ENCODE peak calls at places on chromosomes 1 and 21, in five cellular contexts. W is neural progenitor cell, T is AG04450, A is uterus, N is GM12865. C is an unnamed sample.

GRCh38 chr1:3598051-3598471 is 13.2 kb downstream of the MEGF6 start:
- DNase-seq in W (peak; percentile 36), T (no peak), A (no peak), N (peak; percentile 35), C (no peak)

GRCh38 chr1:111463029-111463683 is 10.6 kb upstream of the C1orf162 start:
- DNase-seq in W (no peak), T (peak; percentile 81), A (no peak), N (no peak), C (no peak)

GRCh38 chr1:67645495-67646144 is 39.4 kb upstream of the GADD45A start:
- DNase-seq in W (peak; percentile 49), T (no peak), A (peak; percentile 50), N (no peak), C (no peak)

GRCh38 chr1:87329051-87329755 is 523 bp downstream of the LMO4 start:
- DNase-seq in W (peak; percentile 76), T (no peak), A (peak; percentile 32), N (peak; percentile 66), C (no peak)

GRCh38 chr1:112247036-112247597 is 148.9 kb upstream of the CTTNBP2NL start:
- DNase-seq in W (no peak), T (no peak), A (no peak), N (no peak), C (no peak)

GRCh38 chr1:30728832-30729638 is 5.7 kb upstream of the MATN1 start:
- DNase-seq in W (no peak), T (no peak), A (no peak), N (no peak), C (no peak)

GRCh38 chr1:156233421-156234127 is 8.4 kb upstream of the BGLAP start:
- DNase-seq in W (no peak), T (peak; percentile 61), A (no peak), N (no peak), C (no peak)

GRCh38 chr1:147545133-147545532 is 3.8 kb downstream of the BCL9 start:
- DNase-seq in W (peak; percentile 32), T (no peak), A (peak; percentile 28), N (peak; percentile 29), C (peak; percentile 95)

GRCh38 chr1:243233908-243234307 is 21.2 kb downstream of the CEP170 start:
- DNase-seq in W (no peak), T (peak; percentile 78), A (no peak), N (no peak), C (no peak)

GRCh38 chr1:246077476-246077875 is 429.6 kb downstream of the SMYD3 start:
- DNase-seq in W (no peak), T (no peak), A (no peak), N (no peak), C (no peak)

GRCh38 chr1:48242126-48242736 is 19.7 kb downstream of the SLC5A9 start:
- DNase-seq in W (no peak), T (no peak), A (no peak), N (no peak), C (no peak)

GRCh38 chr1:115670476-115671175 is 28.9 kb downstream of the VANGL1 start:
- DNase-seq in W (no peak), T (no peak), A (no peak), N (no peak), C (peak; percentile 43)

GRCh38 chr1:245888809-245889208 is 618.3 kb downstream of the SMYD3 start:
- DNase-seq in W (peak; percentile 61), T (no peak), A (no peak), N (peak; percentile 54), C (no peak)

GRCh38 chr1:232316864-232317263 is 313.1 kb downstream of the SIPA1L2 start:
- DNase-seq in W (no peak), T (no peak), A (no peak), N (no peak), C (no peak)

GRCh38 chr1:18289597-18289996 is 182.0 kb downstream of the IGSF21 start:
- DNase-seq in W (no peak), T (no peak), A (no peak), N (peak; percentile 40), C (no peak)

GRCh38 chr1:4481451-4481850 is 173.0 kb upstream of the AJAP1 start:
- DNase-seq in W (no peak), T (no peak), A (no peak), N (no peak), C (no peak)

GRCh38 chr1:189851806-189852367 is 625.8 kb downstream of the BRINP3 start:
- DNase-seq in W (no peak), T (no peak), A (no peak), N (peak; percentile 4), C (peak; percentile 54)

GRCh38 chr1:207495816-207496792 is at the start of gene CR1:
- DNase-seq in W (peak; percentile 65), T (no peak), A (no peak), N (peak; percentile 59), C (no peak)

GRCh38 chr1:209743145-209743482 is 12.7 kb upstream of the TRAF3IP3 start:
- DNase-seq in W (no peak), T (peak; percentile 54), A (no peak), N (no peak), C (no peak)

GRCh38 chr21:42533306-42533962 is 19.8 kb downstream of the SLC37A1 start:
- DNase-seq in W (no peak), T (no peak), A (no peak), N (no peak), C (no peak)

GRCh38 chr1:1986451-1987141 is 17.0 kb downstream of the CFAP74 start:
- DNase-seq in W (no peak), T (no peak), A (no peak), N (no peak), C (no peak)

GRCh38 chr1:207619833-207620572 is 24.9 kb upstream of the CR1L start:
- DNase-seq in W (peak; percentile 73), T (peak; percentile 10), A (no peak), N (peak; percentile 52), C (no peak)

GRCh38 chr21:41621523-41621922 is 113.6 kb upstream of the TMPRSS2 start:
- DNase-seq in W (no peak), T (no peak), A (no peak), N (no peak), C (no peak)

GRCh38 chr1:76381450-76382108 is 307.0 kb downstream of the ST6GALNAC3 start:
- DNase-seq in W (no peak), T (peak; percentile 1), A (no peak), N (no peak), C (no peak)

GRCh38 chr1:155091071-155092051 is 12.7 kb downstream of the EFNA3 start:
- DNase-seq in W (peak; percentile 91), T (no peak), A (peak; percentile 77), N (peak; percentile 76), C (peak; percentile 16)

GRCh38 chr21:35059742-35060141 is 10.6 kb upstream of the RUNX1 start:
- DNase-seq in W (no peak), T (no peak), A (no peak), N (no peak), C (no peak)

DNA sequence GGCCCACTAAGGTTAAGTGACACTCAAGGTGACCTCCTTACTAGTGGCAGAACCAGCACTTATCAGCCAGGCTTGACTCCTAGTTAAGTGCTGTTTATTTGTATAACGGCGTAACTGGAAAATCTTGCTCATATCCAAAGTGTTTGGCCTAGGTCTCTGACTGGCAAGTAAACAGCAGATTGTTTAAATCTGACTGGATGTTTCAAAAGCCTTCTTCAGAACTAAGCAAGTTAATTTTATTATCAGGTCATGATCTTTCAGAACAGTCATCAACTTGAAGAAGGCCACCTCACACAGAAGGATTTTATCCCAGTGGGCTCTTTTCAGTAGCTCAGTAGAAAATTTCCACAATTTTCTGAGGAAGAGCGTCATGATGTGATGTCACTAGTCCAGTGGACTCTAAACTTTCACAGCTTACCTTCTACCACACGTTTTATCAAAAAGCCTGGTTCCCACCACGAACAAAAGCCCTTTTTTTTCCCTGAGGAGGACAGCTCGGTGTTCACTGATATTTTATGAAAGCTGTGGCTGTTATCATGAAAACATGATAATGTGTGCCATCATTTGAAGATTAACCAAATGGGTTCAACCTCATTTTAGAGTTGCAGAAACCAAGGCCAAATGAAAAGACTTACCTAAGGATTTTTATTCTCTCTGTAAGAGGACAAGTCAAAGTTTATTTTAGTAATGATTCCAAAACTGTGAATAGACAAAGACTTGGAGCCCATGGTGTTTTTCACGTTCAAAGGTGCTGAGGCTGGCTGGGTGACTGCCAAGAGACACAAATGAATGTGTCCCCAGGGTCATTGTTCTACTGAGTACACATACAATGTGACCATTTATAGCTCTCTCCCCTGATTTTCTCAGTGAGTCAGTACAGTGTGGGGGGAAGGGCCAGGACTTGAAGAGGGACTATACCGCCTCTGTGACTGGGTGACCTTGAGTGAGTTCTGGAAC is 9.1 kb downstream of the SGIP1 start:
- DNase-seq in W (no peak), T (peak; percentile 66), A (peak; percentile 52), N (no peak), C (no peak)
- H3K4me3 ChIP-seq in W (no peak overlapping the region), T (peak overlapping the region; percentile 3), A (no peak overlapping the region), N (no peak overlapping the region), C (no peak overlapping the region)

DNA sequence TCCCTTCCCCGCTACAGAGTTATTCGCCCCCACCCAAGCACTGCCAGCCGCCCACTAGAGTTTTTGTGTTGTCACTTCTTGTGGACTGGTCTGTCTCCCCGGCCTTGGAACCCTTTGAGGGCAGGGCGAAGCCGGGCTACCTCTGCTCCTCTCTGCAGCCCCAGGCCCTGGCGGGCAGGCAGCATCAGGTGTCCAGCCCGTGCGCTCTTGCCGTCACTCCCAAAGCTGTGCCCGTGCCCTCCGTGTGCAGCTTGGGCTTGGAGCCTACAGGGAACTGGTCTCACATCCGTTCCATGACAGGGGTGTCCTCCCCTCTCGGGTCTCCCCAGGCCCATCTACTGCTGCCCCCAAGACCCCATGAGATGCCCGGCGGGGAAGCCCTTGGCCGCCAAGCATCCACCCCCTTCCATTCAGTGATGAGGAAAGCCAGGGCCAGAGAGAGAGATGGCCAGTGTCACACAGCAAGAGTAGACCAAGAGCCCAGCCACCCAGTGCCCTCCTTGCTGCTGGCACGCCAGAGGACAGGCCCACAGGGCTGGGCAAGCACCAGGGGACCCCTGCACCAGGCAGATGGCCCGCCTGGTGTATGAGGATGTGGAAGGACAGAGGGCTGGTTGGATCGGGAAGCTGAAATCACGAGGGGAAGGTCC is 15.3 kb upstream of the LDLRAP1 start:
- DNase-seq in W (no peak), T (no peak), A (no peak), N (no peak), C (no peak)
- H3K4me3 ChIP-seq in W (no peak overlapping the region), T (no peak overlapping the region), A (no peak overlapping the region), N (no peak overlapping the region), C (no peak overlapping the region)

DNA sequence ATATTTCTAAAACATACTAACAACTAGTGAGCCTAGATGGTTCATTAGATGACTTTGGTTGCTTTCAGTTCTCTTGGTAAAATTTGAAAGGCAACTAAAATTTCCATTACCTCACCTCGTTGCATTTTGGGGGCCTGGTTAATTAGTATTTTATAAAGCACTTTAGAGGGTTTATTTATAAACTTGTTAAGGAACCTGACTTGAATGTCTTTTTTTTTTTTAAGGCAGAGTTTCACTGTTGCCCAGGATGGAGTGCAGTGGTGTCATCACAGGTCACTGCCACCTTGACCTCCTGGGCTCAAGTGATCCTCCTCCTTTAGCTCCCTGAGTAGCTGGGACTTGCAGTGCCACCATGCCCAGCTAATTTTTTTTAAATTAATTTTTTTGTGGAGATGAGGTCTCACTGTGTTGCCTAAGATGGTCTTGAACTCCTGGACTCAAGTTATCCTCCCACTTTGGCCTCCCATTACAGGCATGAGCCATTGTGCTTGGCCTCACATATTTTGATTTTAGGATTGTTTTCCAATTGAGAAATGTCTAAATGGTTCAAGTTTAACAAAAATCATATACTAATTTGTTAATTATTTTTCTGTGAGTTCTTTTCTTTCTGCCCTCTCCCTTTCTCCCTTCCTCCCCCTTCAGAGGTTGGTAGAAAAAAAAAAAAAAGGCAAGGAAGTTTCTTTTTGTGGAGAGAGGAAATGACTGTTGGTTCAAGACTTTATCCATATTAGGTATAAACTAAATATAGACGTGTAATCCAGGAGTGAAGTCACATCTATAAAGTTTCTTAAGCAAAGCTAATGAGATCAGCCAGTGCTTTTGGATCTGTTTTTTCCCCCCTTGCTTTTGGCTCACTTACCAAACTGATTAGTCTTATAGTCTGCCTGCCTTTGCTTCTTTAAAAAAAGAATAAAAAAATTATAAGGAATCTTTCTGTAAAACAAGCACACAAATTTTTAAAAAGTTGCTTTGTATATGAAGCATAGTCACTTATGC is 24.7 kb downstream of the CLIC4 start:
- DNase-seq in W (no peak), T (peak; percentile 92), A (peak; percentile 69), N (peak; percentile 14), C (peak; percentile 89)
- H3K4me3 ChIP-seq in W (no peak overlapping the region), T (no peak overlapping the region), A (no peak overlapping the region), N (no peak overlapping the region), C (no peak overlapping the region)

GRCh38 chr1:239654998-239655397 is 268.6 kb downstream of the CHRM3 start:
- DNase-seq in W (no peak), T (no peak), A (no peak), N (no peak), C (no peak)
- H3K4me3 ChIP-seq in W (no peak overlapping the region), T (no peak overlapping the region), A (no peak overlapping the region), N (no peak overlapping the region), C (no peak overlapping the region)

C was measured in kidney epithelial cell.